ENCODE peak calls at places on chromosomes 4 and X, in five cellular contexts. Z is lung, B is heart left ventricle, R is neural progenitor cell, I is psoas muscle. E is an unnamed sample. For H3K9me3, the result is how much of the 10 kb centered on the place peaks cover.

GRCh38 chr4:99634742-99635360 is 22.8 kb downstream of the C4orf54 start:
- DNase-seq in Z (no peak), B (no peak), R (no peak), I (no peak), E (no peak)

GRCh38 chrX:103063918-103064434 is at the start of gene BEX1:
- DNase-seq in Z (no peak), B (no peak), R (peak), I (peak), E (peak)

GRCh38 chr4:153257151-153257620 is 52.9 kb downstream of the TRIM2 start:
- DNase-seq in Z (no peak), B (no peak), R (peak), I (no peak), E (peak)

GRCh38 chrX:12567857-12568256 is 223.4 kb upstream of the PRPS2 start:
- DNase-seq in Z (no peak), B (no peak), R (peak), I (no peak), E (no peak)

GRCh38 chr4:118389731-118390520 is 37.1 kb upstream of the PRSS12 start:
- DNase-seq in Z (no peak), B (no peak), R (no peak), I (no peak), E (no peak)

GRCh38 chrX:118644378-118644777 is 83.0 kb upstream of the IL13RA1 start:
- DNase-seq in Z (no peak), B (no peak), R (no peak), I (no peak), E (no peak)

GRCh38 chr4:5524900-5525299 is 183.5 kb downstream of the EVC2 start:
- DNase-seq in Z (no peak), B (no peak), R (no peak), I (no peak), E (peak)

GRCh38 chr4:71130827-71131603 is 137.6 kb downstream of the DCK start:
- DNase-seq in Z (no peak), B (no peak), R (peak), I (no peak), E (peak)

GRCh38 chr4:109411964-109412363 is 21.7 kb upstream of the SEC24B start:
- DNase-seq in Z (no peak), B (peak), R (no peak), I (no peak), E (peak)

GRCh38 chrX:154136627-154137161 is 7.3 kb upstream of the OPN1LW start:
- DNase-seq in Z (peak), B (peak), R (peak), I (peak), E (peak)

GRCh38 chr4:90209922-90210321 is 82.7 kb downstream of the CCSER1 start:
- DNase-seq in Z (no peak), B (no peak), R (no peak), I (no peak), E (no peak)

GRCh38 chrX:51461053-51462050 is 35.0 kb downstream of the NUDT11 start:
- DNase-seq in Z (no peak), B (no peak), R (peak), I (no peak), E (no peak)

GRCh38 chr4:19375405-19375804 is 876.3 kb upstream of the SLIT2 start:
- DNase-seq in Z (no peak), B (no peak), R (no peak), I (no peak), E (no peak)

GRCh38 chr4:19368800-19369199 is 882.9 kb upstream of the SLIT2 start:
- DNase-seq in Z (no peak), B (no peak), R (no peak), I (no peak), E (no peak)

GRCh38 chr4:19375931-19376330 is 875.8 kb upstream of the SLIT2 start:
- DNase-seq in Z (no peak), B (no peak), R (no peak), I (no peak), E (no peak)

DNA sequence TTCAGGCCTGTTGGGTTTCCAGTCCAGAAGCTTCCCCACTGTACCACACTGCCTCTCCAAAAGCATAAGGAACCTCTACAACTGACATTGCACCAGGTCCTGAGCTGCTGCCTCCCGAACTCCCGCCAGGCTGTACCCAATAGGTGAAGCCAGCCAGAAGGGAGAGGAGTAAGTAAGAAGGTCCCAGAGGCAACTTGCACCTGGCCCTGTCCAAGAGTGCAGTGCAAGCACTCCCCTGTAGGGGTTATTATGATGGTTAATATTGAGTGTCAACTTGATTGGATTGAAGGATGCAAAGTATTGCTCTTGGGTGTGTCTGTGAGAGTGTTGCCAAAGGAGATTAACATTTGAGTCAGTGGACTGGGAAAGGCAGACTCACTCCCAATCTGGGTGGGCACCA is 879.3 kb upstream of the SLIT2 start:
- DNase-seq in Z (no peak), B (no peak), R (no peak), I (no peak), E (no peak)
- H3K9me3 ChIP-seq in Z (under half), B (under half), R (under half), I (under half), E (under half)

DNA sequence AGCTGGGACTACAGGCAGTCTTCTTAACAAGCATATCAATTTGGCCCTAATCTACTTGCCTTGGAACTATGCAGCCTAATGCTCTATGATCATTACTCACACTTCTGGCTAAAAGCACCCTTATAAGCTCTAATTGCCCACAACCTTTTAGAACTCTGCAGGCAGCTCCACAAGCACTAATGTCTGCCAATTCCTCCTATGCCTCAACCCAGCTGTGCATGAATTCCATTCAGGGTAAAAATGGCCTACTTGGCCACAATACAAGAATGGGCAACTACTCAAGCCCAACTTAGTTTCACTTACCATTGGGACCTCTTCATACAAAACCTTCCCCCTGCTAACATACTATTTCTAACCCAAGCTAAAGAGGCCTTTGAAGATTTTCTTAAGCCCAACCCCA is 51.7 kb downstream of the ZNF718 start:
- DNase-seq in Z (no peak), B (no peak), R (no peak), I (no peak), E (no peak)
- H3K9me3 ChIP-seq in Z (under half), B (half or more), R (half or more), I (half or more), E (under half)

GRCh38 chr4:56308384-56308783 is 78.9 kb downstream of the AASDH start:
- DNase-seq in Z (no peak), B (no peak), R (no peak), I (no peak), E (no peak)

GRCh38 chr4:56310401-56310800 is 76.9 kb downstream of the AASDH start:
- DNase-seq in Z (no peak), B (no peak), R (no peak), I (no peak), E (peak)

GRCh38 chr4:56313132-56313531 is 74.2 kb downstream of the AASDH start:
- DNase-seq in Z (no peak), B (no peak), R (no peak), I (no peak), E (no peak)

GRCh38 chr4:56314207-56314915 is 72.9 kb downstream of the AASDH start:
- DNase-seq in Z (no peak), B (no peak), R (no peak), I (no peak), E (no peak)

GRCh38 chr4:56311299-56311975 is 75.9 kb downstream of the AASDH start:
- DNase-seq in Z (no peak), B (no peak), R (no peak), I (no peak), E (no peak)
- H3K9me3 ChIP-seq in Z (under half), B (under half), R (under half), I (under half), E (under half)

DNA sequence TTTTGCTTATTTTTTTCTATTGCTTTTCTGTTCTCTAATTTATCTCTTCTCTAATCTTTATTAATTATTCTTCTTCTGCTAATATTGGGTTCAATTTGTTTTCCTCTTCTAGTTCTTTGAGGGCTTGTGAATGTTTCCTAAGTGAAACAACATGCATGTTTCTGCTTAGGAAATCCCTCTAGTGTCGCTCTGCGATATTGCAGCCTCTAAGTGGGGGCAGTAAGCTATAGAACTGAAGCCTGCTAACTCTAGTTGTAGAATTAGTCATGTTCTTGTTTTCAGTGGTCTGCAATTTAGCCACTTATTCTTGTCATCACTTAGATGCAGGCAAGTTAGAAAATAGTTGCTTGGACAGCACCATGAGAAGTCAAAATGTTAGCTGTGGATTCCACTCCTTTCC is 222.6 kb downstream of the SPIN4 start:
- DNase-seq in Z (no peak), B (no peak), R (no peak), I (no peak), E (no peak)
- H3K9me3 ChIP-seq in Z (under half), B (under half), R (under half), I (under half), E (under half)

DNA sequence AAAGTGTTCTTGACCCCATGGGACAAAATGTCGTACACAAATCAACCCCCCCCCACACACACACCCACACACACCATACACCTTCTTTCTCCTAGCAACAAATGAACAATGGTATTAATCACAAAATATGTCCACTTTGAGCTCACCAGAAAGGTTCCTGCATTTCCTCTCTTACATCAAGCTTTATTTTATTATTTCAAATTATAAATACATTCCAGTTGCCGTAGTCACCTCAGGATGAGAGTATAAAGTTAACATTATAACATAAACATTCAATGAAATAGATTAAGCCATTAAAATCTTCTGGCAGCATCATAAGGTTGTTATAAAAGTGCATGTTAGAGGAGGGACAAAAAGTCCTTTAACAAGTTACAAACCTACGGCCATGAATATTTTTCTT is 7.3 kb downstream of the XK start:
- DNase-seq in Z (no peak), B (no peak), R (no peak), I (no peak), E (no peak)
- H3K9me3 ChIP-seq in Z (under half), B (under half), R (under half), I (under half), E (under half)

E was measured in thyroid gland.